ENCODE peak calls at places on chromosomes 12 and 14, in five cellular contexts. M is esophagus squamous epithelium, E is A673, Q is brain microvascular endothelial cell, L is mammary epithelial cell. Z is an unnamed sample.

GRCh38 chr14:50615566-50615965 is 52.5 kb downstream of the SAV1 start:
- DNase-seq in M (no peak), E (peak), Q (no peak), L (no peak), Z (no peak)

GRCh38 chr14:79408696-79409095 is 802.6 kb downstream of the DIO2 start:
- DNase-seq in M (no peak), E (no peak), Q (no peak), L (no peak), Z (no peak)

GRCh38 chr12:64610092-64610659 is at the start of gene RASSF3:
- DNase-seq in M (peak), E (peak), Q (peak), L (peak), Z (peak)

GRCh38 chr14:72512925-72513324 is 381.0 kb downstream of the DPF3 start:
- DNase-seq in M (no peak), E (no peak), Q (no peak), L (no peak), Z (no peak)

GRCh38 chr12:80551897-80552296 is 107.9 kb downstream of the PTPRQ start:
- DNase-seq in M (no peak), E (peak), Q (peak), L (peak), Z (peak)

GRCh38 chr12:100383586-100384548 is 27.0 kb downstream of the SLC17A8 start:
- DNase-seq in M (no peak), E (no peak), Q (no peak), L (no peak), Z (no peak)

GRCh38 chr14:53668861-53669260 is 287.8 kb downstream of the BMP4 start:
- DNase-seq in M (no peak), E (no peak), Q (no peak), L (peak), Z (no peak)

GRCh38 chr12:100995771-100996170 is 201.2 kb downstream of the ANO4 start:
- DNase-seq in M (no peak), E (no peak), Q (no peak), L (no peak), Z (no peak)

GRCh38 chr14:48251290-48251689 is 575.9 kb upstream of the MDGA2 start:
- DNase-seq in M (no peak), E (no peak), Q (no peak), L (no peak), Z (no peak)

GRCh38 chr12:752673-753400 is 458 bp downstream of the WNK1 start:
- DNase-seq in M (no peak), E (peak), Q (peak), L (peak), Z (peak)

GRCh38 chr12:45415393-45415817 is 199.5 kb downstream of the ANO6 start:
- DNase-seq in M (no peak), E (peak), Q (peak), L (peak), Z (peak)

GRCh38 chr12:95480230-95480629 is 6.3 kb downstream of the METAP2 start:
- DNase-seq in M (no peak), E (no peak), Q (peak), L (no peak), Z (peak)

GRCh38 chr14:105485720-105486332 is 860 bp upstream of the CRIP1 start:
- DNase-seq in M (no peak), E (peak), Q (no peak), L (no peak), Z (no peak)

GRCh38 chr14:49687942-49688700 is at the start of gene POLE2:
- DNase-seq in M (peak), E (peak), Q (peak), L (peak), Z (peak)

GRCh38 chr14:68811161-68811560 is 18.3 kb upstream of the ZFP36L1 start:
- DNase-seq in M (no peak), E (no peak), Q (no peak), L (no peak), Z (no peak)

GRCh38 chr12:125187780-125188741 is 122.8 kb downstream of the AACS start:
- DNase-seq in M (no peak), E (peak), Q (no peak), L (no peak), Z (no peak)

GRCh38 chr14:74242055-74243042 is 3.1 kb downstream of the VSX2 start:
- DNase-seq in M (no peak), E (no peak), Q (no peak), L (no peak), Z (no peak)

GRCh38 chr14:74243051-74243450 is 3.8 kb downstream of the VSX2 start:
- DNase-seq in M (no peak), E (no peak), Q (no peak), L (no peak), Z (no peak)

GRCh38 chr14:74245292-74245691 is 6.0 kb downstream of the VSX2 start:
- DNase-seq in M (no peak), E (no peak), Q (no peak), L (no peak), Z (no peak)

GRCh38 chr14:74246561-74246960 is 7.3 kb downstream of the VSX2 start:
- DNase-seq in M (no peak), E (no peak), Q (no peak), L (no peak), Z (no peak)

DNA sequence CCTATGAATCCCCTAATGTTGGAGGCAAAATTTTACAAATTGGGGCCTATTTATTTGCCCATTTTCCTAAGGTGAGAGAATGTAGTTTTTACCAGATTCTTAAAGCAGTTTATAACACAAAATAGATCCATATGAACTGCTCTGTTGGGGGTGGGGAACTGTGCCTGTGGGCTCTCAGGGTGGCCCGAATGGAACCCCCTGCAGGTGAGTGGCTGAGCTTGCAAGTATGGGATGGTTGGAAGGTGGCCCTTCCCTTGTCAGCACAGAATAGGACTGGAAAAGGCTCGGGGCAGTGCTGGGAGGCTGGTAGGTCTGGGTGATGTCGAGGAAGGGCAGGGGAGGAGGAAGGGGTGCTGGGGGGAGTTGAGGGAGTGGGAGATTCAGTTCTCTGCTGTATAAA is 4.9 kb downstream of the VSX2 start:
- DNase-seq in M (no peak), E (no peak), Q (no peak), L (no peak), Z (no peak)
- TF ChIP-seq CTCF in M (no peak), E (no peak), Q (peak), L (no peak), Z (no peak)

GRCh38 chr12:50926415-50926814 is 25.9 kb upstream of the HIGD1C start:
- DNase-seq in M (no peak), E (no peak), Q (no peak), L (no peak), Z (no peak)
- H3K4me3 ChIP-seq in M (peak), E (peak), Q (no peak), L (peak), Z (peak)

DNA sequence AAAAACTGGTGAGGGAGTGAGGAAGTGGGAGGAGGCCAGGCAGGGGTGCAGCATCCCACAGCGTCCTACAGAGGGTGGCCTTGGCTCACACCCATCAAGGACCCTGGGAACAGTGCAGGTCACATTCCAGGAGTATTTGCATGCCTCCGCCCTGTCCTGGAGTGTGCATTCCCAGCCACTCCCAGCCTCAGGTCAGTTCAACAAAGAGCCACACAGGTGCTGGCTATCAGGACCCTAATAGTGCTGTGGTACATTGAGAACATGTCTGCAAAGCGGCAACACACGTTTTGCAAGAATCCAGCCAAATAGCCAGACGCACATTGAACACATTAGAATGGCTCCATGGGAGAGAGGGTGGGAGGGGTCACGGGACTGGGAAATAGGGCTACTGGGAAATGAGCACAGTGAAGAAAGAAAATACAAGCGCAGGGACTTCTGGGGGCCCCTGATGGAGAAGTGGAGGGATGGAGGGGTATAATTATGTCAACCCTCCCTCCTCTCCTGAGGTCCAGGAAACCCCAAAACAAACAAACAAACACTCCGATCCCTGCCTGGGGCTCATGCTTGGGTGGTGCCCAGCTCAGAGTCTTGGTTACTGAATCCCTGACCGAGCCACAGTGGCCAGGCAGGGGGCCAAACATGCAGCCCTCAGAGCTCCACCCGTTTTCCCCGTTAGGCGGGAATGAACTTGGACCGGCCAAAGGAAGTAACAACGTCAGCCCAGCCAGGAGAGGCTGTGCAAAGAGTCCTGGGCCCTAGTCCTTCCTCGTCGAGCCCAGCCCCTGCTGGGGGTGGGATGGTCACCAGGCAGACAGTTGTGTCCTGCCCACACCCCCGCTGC is 36.4 kb downstream of the CMKLR1 start:
- DNase-seq in M (no peak), E (no peak), Q (no peak), L (no peak), Z (no peak)
- TF ChIP-seq CTCF in M (no peak), E (no peak), Q (peak), L (no peak), Z (no peak)

DNA sequence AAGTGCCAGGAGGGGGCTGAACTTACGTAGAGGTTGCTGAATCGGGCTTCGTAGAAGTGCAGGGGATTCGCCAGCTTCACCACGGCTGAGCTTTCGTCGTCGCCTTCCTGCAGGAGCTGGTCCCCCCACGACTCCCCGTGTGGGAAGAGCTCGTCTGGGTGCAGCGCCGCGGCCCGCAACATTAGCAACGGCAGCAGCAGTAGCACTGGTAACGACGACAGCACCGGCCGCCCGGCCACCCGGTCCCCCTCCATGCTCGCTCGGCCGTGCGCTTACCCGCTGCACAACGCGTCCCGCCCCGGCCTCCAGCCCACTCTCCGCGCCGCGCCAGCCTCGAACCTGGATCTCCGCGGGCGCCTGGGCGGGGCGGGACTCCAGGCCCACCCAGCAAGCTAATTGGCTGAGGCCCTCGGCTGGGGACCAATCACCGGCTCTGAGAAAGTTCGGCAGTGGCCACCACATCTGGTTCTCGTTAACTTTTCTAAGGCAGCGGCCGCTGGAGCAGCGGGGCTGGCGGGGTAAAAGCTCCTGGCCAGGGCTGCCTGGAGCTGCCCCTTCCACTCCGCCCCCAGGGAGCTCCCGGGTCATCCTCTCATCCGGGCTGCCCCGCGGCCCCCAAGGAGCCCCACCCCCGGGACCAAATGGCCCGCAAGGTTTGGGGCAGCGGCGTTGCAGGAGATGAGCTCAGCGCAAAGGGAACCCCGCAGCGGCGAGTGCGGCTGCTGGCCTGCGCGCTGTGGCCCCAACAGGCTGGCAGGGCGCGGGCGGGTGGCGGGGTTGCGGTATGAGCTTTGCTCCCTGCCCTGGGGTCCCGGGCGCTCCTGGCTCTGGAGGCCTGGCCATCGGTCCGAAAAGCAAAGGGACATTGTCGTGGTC is at the start of gene NID2:
- DNase-seq in M (no peak), E (peak), Q (peak), L (peak), Z (peak)
- H3K4me3 ChIP-seq in M (peak), E (peak), Q (peak), L (peak), Z (peak)

DNA sequence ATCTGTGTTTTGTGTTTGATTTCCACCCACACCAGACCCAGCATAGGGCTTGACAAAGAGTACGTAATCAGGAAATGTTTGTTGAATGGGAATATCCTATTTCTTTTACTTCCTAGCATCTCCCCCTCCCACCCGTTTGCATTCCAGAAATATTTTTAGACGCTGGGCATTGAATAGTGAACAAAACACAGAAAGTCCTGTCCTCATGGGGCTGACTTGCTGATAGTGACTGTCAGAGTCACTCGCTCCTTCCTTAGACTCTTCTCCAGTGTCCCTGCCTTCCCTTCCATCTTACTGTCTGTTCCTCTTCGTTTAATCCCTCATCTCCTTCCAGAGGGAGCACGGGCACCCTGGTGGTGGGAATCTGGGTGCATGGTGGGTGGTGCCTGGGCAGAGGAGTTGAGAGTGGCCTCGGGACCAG is 53.6 kb downstream of the SLC25A47 start:
- DNase-seq in M (no peak), E (peak), Q (no peak), L (peak), Z (peak)
- TF ChIP-seq CTCF in M (no peak), E (no peak), Q (peak), L (peak), Z (peak)

DNA sequence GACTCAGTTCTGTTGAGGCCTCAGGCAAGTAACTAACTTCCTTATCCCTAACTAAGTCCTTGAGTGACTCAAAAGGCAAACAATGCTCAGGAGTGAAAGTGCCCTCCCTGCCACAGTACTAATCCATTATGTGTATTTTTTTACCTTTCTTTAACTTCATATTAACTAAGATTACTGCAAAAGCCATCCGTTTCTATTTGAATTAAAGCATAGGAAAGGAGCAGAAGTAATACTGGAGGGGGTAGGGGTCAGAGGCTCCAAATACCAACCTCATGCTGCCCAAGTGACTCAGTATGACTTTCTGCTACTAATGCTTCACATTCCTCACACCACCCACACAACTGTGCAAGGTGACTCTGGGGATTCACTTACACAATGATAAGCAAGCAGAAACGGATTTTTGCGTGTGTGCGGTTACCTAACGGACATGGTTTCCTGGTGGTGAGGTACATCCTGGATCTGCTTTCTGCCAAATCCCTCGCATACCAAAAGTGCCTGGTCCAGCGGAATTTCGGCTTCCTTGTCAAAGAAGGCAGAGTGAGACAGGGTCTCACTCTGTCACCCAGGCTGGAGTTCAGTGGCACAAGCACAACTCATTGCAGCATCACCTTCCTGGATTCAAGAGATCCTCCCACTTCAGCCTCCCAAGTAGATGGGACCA is 25.1 kb downstream of the MOK start:
- DNase-seq in M (no peak), E (no peak), Q (peak), L (peak), Z (peak)
- H3K4me3 ChIP-seq in M (no peak), E (no peak), Q (no peak), L (no peak), Z (no peak)

Z was measured in epithelial cell of esophagus.